ENCODE peak calls at places on chromosomes 12 and 14, in four cellular contexts. Z, G, P and H are unnamed samples.

GRCh38 chr12:119262388-119262787 is 72.1 kb upstream of the CCDC60 start:
- DNase-seq in Z (no peak), G (no peak), P (no peak), H (no peak)

GRCh38 chr14:58718226-58718625 is 80.5 kb downstream of the DACT1 start:
- DNase-seq in Z (no peak), G (no peak), P (no peak), H (no peak)

GRCh38 chr14:49464885-49465284 is 121.3 kb downstream of the RPS29 start:
- DNase-seq in Z (no peak), G (peak), P (peak), H (peak)

GRCh38 chr14:45664668-45665356 is 411.8 kb upstream of the MIS18BP1 start:
- DNase-seq in Z (no peak), G (peak), P (peak), H (peak)

GRCh38 chr12:11891350-11892064 is 179.2 kb upstream of the BCL2L14 start:
- DNase-seq in Z (no peak), G (no peak), P (no peak), H (no peak)

GRCh38 chr12:62697893-62698292 is 231.3 kb downstream of the MON2 start:
- DNase-seq in Z (no peak), G (no peak), P (no peak), H (no peak)

GRCh38 chr14:104215706-104216334 is 77.4 kb downstream of the KIF26A start:
- DNase-seq in Z (no peak), G (no peak), P (no peak), H (no peak)

GRCh38 chr14:63650336-63650952 is 8.8 kb upstream of the WDR89 start:
- DNase-seq in Z (peak), G (no peak), P (no peak), H (no peak)

GRCh38 chr14:23564181-23564812 is 3.3 kb downstream of the AP1G2 start:
- DNase-seq in Z (no peak), G (no peak), P (no peak), H (no peak)

GRCh38 chr12:120265483-120266179 is at the start of gene PXN:
- DNase-seq in Z (peak), G (peak), P (no peak), H (peak)

GRCh38 chr12:94718114-94718513 is 67.8 kb upstream of the TMCC3 start:
- DNase-seq in Z (no peak), G (peak), P (no peak), H (no peak)

GRCh38 chr12:74770552-74770951 is 232.9 kb downstream of the ATXN7L3B start:
- DNase-seq in Z (no peak), G (no peak), P (no peak), H (no peak)

GRCh38 chr12:46364777-46365580 is 7.6 kb downstream of the SLC38A2 start:
- DNase-seq in Z (peak), G (no peak), P (no peak), H (no peak)

GRCh38 chr14:81990312-81990761 is 456.7 kb upstream of the SEL1L start:
- DNase-seq in Z (peak), G (peak), P (no peak), H (peak)

GRCh38 chr12:4900327-4900726 is 9.4 kb upstream of the KCNA1 start:
- DNase-seq in Z (peak), G (peak), P (no peak), H (no peak)

GRCh38 chr14:68089146-68089715 is 269.7 kb downstream of the RAD51B start:
- DNase-seq in Z (peak), G (no peak), P (no peak), H (no peak)

GRCh38 chr12:5433840-5434646 is 2.1 kb downstream of the NTF3 start:
- DNase-seq in Z (no peak), G (peak), P (no peak), H (no peak)

GRCh38 chr14:102591372-102591943 is 991 bp upstream of the RCOR1 start:
- DNase-seq in Z (peak), G (no peak), P (no peak), H (no peak)

GRCh38 chr12:56676851-56677601 is 11.1 kb downstream of the PTGES3 start:
- DNase-seq in Z (no peak), G (no peak), P (no peak), H (no peak)

GRCh38 chr12:108063192-108063591 is 65.9 kb upstream of the WSCD2 start:
- DNase-seq in Z (no peak), G (peak), P (no peak), H (no peak)

GRCh38 chr14:54621686-54622085 is 54.8 kb downstream of the SAMD4A start:
- DNase-seq in Z (peak), G (no peak), P (no peak), H (no peak)

GRCh38 chr12:120093336-120093591 is 23.3 kb downstream of the RAB35 start:
- DNase-seq in Z (no peak), G (no peak), P (no peak), H (no peak)

GRCh38 chr14:94571395-94571794 is 9.8 kb upstream of the SERPINA5 start:
- DNase-seq in Z (no peak), G (no peak), P (no peak), H (no peak)

GRCh38 chr12:46661161-46661845 is 164.5 kb downstream of the SLC38A4 start:
- DNase-seq in Z (peak), G (peak), P (no peak), H (no peak)

GRCh38 chr12:55365086-55365485 is 2.3 kb downstream of the OR6C75 start:
- DNase-seq in Z (no peak), G (no peak), P (no peak), H (no peak)

GRCh38 chr12:100401660-100402059 is 44.8 kb downstream of the SLC17A8 start:
- DNase-seq in Z (peak), G (peak), P (no peak), H (no peak)

GRCh38 chr14:104687601-104688504 is 1.6 kb upstream of the INF2 start:
- DNase-seq in Z (no peak), G (peak), P (no peak), H (peak)

GRCh38 chr12:96906849-96907664 is at the start of gene NEDD1:
- DNase-seq in Z (peak), G (peak), P (peak), H (peak)

GRCh38 chr14:99891900-99892299 is 98.7 kb downstream of the EML1 start:
- DNase-seq in Z (peak), G (no peak), P (no peak), H (no peak)

GRCh38 chr14:99891266-99891665 is 98.1 kb downstream of the EML1 start:
- DNase-seq in Z (no peak), G (no peak), P (no peak), H (no peak)

GRCh38 chr14:99899578-99900178 is 106.5 kb downstream of the EML1 start:
- DNase-seq in Z (peak), G (no peak), P (no peak), H (no peak)

GRCh38 chr14:99892406-99892805 is 99.2 kb downstream of the EML1 start:
- DNase-seq in Z (peak), G (no peak), P (no peak), H (no peak)

GRCh38 chr14:99896371-99896770 is 103.2 kb downstream of the EML1 start:
- DNase-seq in Z (no peak), G (no peak), P (no peak), H (no peak)
- H3K56ac ChIP-seq in Z (no peak), G (no peak), P (no peak), H (no peak)

DNA sequence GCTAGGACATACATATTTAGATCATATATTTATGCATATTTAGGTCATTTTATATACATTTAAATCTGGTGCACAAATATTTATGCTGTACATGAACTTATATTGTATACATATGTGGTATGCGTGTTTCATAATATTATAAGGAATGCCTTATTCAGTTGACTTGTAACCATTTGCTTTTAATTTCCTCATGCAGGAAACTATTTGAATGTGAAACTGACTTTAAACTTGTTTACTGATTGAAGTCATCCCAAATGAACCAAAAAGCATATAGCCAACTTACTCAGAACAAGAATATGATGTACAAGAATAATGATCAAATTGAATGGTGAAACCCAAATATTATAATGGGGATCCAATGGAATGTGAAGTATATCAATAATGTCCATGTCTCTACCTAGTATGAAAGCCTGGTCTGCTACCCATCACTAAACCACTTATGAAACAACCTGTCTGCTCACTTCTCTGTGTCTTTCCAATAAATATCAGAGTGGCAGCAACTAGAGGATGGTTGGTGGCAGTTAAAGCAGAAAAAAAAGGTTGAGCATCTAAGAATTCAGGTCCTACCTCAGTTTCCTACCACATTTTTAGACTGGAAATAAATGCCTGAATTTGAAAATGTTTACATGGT is 38.3 kb downstream of the RPS6KA5 start:
- DNase-seq in Z (no peak), G (no peak), P (no peak), H (no peak)
- H3K4me2 ChIP-seq in Z (no peak), G (no peak), P (no peak), H (no peak)

GRCh38 chr14:65954915-65955314 is 531.3 kb upstream of the CCDC196 start:
- DNase-seq in Z (no peak), G (no peak), P (no peak), H (no peak)

GRCh38 chr14:65948302-65948701 is 535.8 kb downstream of the FUT8 start:
- DNase-seq in Z (no peak), G (peak), P (no peak), H (no peak)

GRCh38 chr14:65945333-65945732 is 532.8 kb downstream of the FUT8 start:
- DNase-seq in Z (no peak), G (peak), P (no peak), H (no peak)

GRCh38 chr14:65946494-65946893 is 534.0 kb downstream of the FUT8 start:
- DNase-seq in Z (no peak), G (peak), P (no peak), H (no peak)

GRCh38 chr14:65949711-65950516 is 536.3 kb upstream of the CCDC196 start:
- DNase-seq in Z (peak), G (peak), P (no peak), H (no peak)
- H3K56ac ChIP-seq in Z (no peak), G (no peak), P (no peak), H (no peak)

DNA sequence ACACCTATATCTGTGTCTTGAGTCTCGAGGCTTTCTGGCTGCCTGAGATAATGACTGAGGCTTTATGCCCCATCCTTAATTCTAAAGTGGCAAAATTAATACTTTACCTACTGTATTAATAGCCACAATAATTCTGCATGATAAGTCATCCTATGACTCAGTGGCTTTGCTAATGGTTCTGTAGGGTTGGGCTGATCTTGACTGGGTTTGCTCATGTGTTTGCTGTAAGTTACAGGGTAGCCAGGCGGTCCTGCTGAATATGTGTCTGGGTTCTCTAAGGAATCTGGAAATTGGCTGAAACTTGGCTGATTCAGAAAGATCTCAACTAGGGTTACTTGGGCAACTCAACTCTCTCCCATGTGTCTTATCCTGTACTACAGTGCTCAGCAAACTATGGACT is 21.7 kb downstream of the MGST1 start:
- DNase-seq in Z (peak), G (no peak), P (no peak), H (no peak)
- H3K4me2 ChIP-seq in Z (no peak), G (no peak), P (no peak), H (no peak)

GRCh38 chr14:91444335-91445020 is 26.9 kb upstream of the CCDC88C start:
- DNase-seq in Z (no peak), G (no peak), P (no peak), H (no peak)

GRCh38 chr14:91439345-91439744 is 21.7 kb upstream of the CCDC88C start:
- DNase-seq in Z (no peak), G (no peak), P (no peak), H (no peak)

GRCh38 chr14:91438845-91439244 is 21.2 kb upstream of the CCDC88C start:
- DNase-seq in Z (no peak), G (no peak), P (no peak), H (no peak)
- H3K56ac ChIP-seq in Z (no peak), G (no peak), P (no peak), H (no peak)